ENCODE peak calls at places on chromosomes 7 and 10, in four cellular contexts. I, Q, B and H are unnamed samples.

GRCh38 chr7:23443974-23444373 is 26.3 kb downstream of the IGF2BP3 start:
- DNase-seq in B (no peak), Q (no peak), I (no peak), H (no peak)

GRCh38 chr7:82595176-82595575 is 151.6 kb upstream of the CACNA2D1 start:
- DNase-seq in B (no peak), Q (no peak), I (no peak), H (no peak)

GRCh38 chr7:39754326-39755120 is 131.2 kb downstream of the RALA start:
- DNase-seq in Q (no peak), I (no peak), B (no peak), H (no peak)

GRCh38 chr7:5429857-5430611 is 6.4 kb upstream of the TNRC18 start:
- DNase-seq in Q (peak), B (peak), I (peak), H (peak)

GRCh38 chr10:96606946-96607345 is 20.1 kb upstream of the TM9SF3 start:
- DNase-seq in I (no peak), B (no peak), Q (no peak), H (no peak)

GRCh38 chr10:82674036-82674435 is 799.0 kb downstream of the NRG3 start:
- DNase-seq in B (no peak), I (no peak), Q (no peak), H (no peak)

GRCh38 chr7:91263359-91264082 is 712 bp upstream of the FZD1 start:
- DNase-seq in I (no peak), B (peak), Q (peak), H (peak)

GRCh38 chr7:142083605-142084004 is 27.9 kb upstream of the MGAM2 start:
- DNase-seq in Q (no peak), I (no peak), B (no peak), H (no peak)

GRCh38 chr10:18350340-18350739 is 210.1 kb downstream of the CACNB2 start:
- DNase-seq in Q (no peak), B (no peak), I (no peak), H (no peak)

GRCh38 chr10:21517134-21517982 is 8.1 kb downstream of the SKIDA1 start:
- DNase-seq in I (peak), B (peak), Q (peak), H (peak)

GRCh38 chr7:134710854-134711624 is 64.4 kb downstream of the BPGM start:
- DNase-seq in I (no peak), Q (no peak), B (no peak), H (no peak)

GRCh38 chr7:100626530-100627237 is 14.3 kb downstream of the MOSPD3 start:
- DNase-seq in I (peak), Q (peak), B (peak), H (peak)

GRCh38 chr10:43250625-43250924 is 16.3 kb downstream of the RASGEF1A start:
- DNase-seq in I (no peak), Q (no peak), B (no peak), H (no peak)

GRCh38 chr10:58892039-58892665 is 284.3 kb upstream of the PHYHIPL start:
- DNase-seq in Q (no peak), I (no peak), B (no peak), H (peak)

GRCh38 chr7:45609180-45609579 is 35.0 kb downstream of the ADCY1 start:
- DNase-seq in I (no peak), B (no peak), Q (no peak), H (no peak)

GRCh38 chr10:48464871-48465736 is 139.8 kb downstream of the ARHGAP22 start:
- DNase-seq in Q (no peak), B (no peak), I (no peak), H (peak)

GRCh38 chr10:18060217-18060616 is 80.0 kb upstream of the CACNB2 start:
- DNase-seq in I (no peak), Q (no peak), B (peak), H (peak)

GRCh38 chr10:11205026-11205772 is 187.5 kb downstream of the CELF2 start:
- DNase-seq in Q (no peak), I (no peak), B (no peak), H (no peak)

GRCh38 chr10:79492839-79493238 is 19.5 kb upstream of the EIF5AL1 start:
- DNase-seq in Q (no peak), B (no peak), I (no peak), H (no peak)

GRCh38 chr7:96655956-96656355 is 53.7 kb downstream of the SEM1 start:
- DNase-seq in Q (no peak), B (no peak), I (no peak), H (no peak)

GRCh38 chr7:43669286-43670081 is 59.8 kb downstream of the COA1 start:
- DNase-seq in Q (no peak), I (no peak), B (no peak), H (no peak)

GRCh38 chr7:44403176-44403759 is 77.9 kb upstream of the CAMK2B start:
- DNase-seq in B (no peak), Q (no peak), I (no peak), H (no peak)

GRCh38 chr7:39336457-39336856 is 229.7 kb upstream of the YAE1 start:
- DNase-seq in Q (no peak), I (peak), B (no peak), H (no peak)

GRCh38 chr10:8072211-8072610 is 17.7 kb downstream of the GATA3 start:
- DNase-seq in Q (no peak), I (no peak), B (no peak), H (no peak)

GRCh38 chr7:4416436-4417092 is 265.5 kb upstream of the FOXK1 start:
- DNase-seq in B (no peak), I (peak), Q (no peak), H (no peak)

GRCh38 chr7:114988035-114988434 is 66.1 kb downstream of the MDFIC start:
- DNase-seq in I (no peak), Q (no peak), B (no peak), H (no peak)

GRCh38 chr10:71735709-71736569 is 16.4 kb upstream of the C10orf105 start:
- DNase-seq in B (no peak), Q (no peak), I (no peak), H (no peak)

GRCh38 chr10:64113796-64114195 is 592.6 kb downstream of the REEP3 start:
- DNase-seq in B (no peak), Q (no peak), I (no peak), H (no peak)

GRCh38 chr7:139297795-139298194 is 43.3 kb upstream of the FMC1 start:
- DNase-seq in I (no peak), B (no peak), Q (no peak), H (no peak)

GRCh38 chr7:47460251-47460989 is 121.5 kb downstream of the TNS3 start:
- DNase-seq in Q (no peak), B (no peak), I (no peak), H (no peak)

GRCh38 chr7:1291040-1291689 is 58.5 kb downstream of the UNCX start:
- DNase-seq in I (no peak), B (no peak), Q (no peak), H (no peak)

GRCh38 chr10:14688606-14689005 is 86.1 kb downstream of the FAM107B start:
- DNase-seq in B (peak), Q (no peak), I (no peak), H (peak)

GRCh38 chr7:153109561-153109960 is 350.0 kb downstream of the ACTR3B start:
- DNase-seq in I (no peak), B (no peak), Q (no peak), H (no peak)

GRCh38 chr7:26153823-26154783 is 2.1 kb downstream of the NFE2L3 start:
- DNase-seq in Q (no peak), B (no peak), I (no peak), H (no peak)

GRCh38 chr10:4069491-4069890 is 284.5 kb upstream of the KLF6 start:
- DNase-seq in Q (no peak), I (no peak), B (no peak), H (no peak)

GRCh38 chr7:151794508-151795167 is 82.3 kb downstream of the PRKAG2 start:
- DNase-seq in Q (no peak), B (no peak), I (no peak), H (no peak)

GRCh38 chr10:132302911-132303310 is 4.8 kb downstream of the STK32C start:
- DNase-seq in I (no peak), Q (no peak), B (no peak), H (peak)

DNA sequence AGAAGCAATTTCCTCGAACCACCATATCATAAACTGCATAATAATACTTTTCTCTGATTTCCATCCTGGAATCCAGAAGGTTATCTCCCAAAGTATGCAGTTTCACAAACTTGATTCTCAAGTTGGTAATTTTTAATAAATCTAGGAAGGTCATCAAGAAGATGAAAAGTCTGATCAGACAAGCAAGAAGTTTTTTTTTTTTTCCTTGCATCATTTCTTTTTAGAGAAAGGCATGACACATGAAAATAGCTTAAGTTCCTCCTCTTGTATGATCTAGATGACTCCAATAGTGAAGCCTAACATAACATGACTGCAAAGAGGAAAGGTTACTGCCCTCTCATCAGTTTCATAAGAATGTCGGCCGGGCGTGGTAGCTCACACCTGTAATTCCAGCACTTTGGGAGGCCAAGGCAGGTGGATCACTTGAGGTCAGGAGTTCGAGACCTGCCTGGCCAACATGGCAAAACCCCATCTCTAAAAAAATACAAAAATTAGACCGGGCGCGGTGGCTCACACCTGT is 22.2 kb downstream of the LAMB1 start:
- DNase-seq in Q (no peak), I (no peak), B (no peak), H (no peak)
- H3K27ac ChIP-seq in Q (no peak), I (no peak), B (no peak), H (no peak)

GRCh38 chr10:114486938-114487814 is 82.9 kb upstream of the AFAP1L2 start:
- DNase-seq in B (no peak), Q (no peak), I (peak), H (no peak)

GRCh38 chr10:114483575-114483974 is 79.3 kb upstream of the AFAP1L2 start:
- DNase-seq in I (no peak), B (no peak), Q (no peak), H (no peak)

GRCh38 chr10:114487815-114488536 is 83.7 kb upstream of the AFAP1L2 start:
- DNase-seq in Q (no peak), I (no peak), B (no peak), H (no peak)

GRCh38 chr10:114482915-114483314 is 78.6 kb upstream of the AFAP1L2 start:
- DNase-seq in Q (no peak), B (no peak), I (no peak), H (no peak)

DNA sequence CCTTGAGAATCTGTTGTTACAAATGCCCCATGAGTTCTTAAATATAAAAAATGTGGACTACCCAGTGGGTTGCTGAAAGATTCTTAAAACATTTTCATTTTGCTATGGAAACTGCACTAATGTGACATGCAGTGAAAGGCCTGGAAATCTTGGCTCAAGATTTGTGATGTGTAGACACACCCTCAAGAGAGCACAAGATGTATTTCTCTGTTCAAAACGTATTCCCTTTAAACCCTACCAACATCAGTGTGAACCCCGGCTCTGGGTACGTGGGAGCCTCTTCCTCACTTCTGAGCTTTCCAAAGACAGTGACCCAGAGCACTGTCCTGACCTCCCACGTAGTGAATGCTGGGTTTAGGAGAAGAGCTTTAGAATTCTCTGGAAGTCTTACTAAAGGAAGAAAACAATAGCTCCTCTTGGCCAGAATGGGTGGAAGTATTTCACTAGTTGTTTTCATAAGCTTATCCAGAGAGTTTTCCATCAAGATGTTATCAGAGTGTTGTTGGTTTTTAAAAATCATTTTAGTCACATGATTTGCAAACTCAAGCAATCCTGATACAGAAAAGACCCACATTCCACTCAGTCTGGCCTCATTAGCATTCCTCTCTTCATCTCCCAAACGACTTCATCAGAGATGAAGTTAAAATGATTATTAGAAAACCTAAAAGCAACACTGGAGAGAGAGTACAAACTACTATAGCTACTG is 81.5 kb upstream of the AFAP1L2 start:
- DNase-seq in I (no peak), B (no peak), Q (no peak), H (no peak)
- H3K27ac ChIP-seq in I (no peak), B (no peak), Q (no peak), H (peak)

GRCh38 chr10:62153191-62153590 is 115.5 kb downstream of the RTKN2 start:
- DNase-seq in I (no peak), B (no peak), Q (no peak), H (no peak)
- H3K27ac ChIP-seq in I (no peak), B (no peak), Q (no peak), H (no peak)

DNA sequence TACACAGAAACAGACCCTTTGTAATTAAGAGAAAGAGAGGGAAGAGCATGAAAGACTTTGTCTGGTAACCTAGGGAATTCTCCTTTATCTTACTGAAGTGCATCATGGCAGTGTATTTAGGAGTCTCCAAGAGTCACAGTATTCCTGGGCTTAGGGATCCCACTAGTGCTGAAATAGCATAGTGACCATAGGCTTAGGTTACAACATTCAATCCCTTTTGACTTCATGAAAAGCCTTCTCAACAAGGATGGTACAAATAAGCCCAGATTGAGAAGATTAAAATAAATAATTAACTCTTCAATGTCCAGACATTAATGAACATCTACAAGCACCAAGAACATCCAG is 76.5 kb downstream of the SNX13 start:
- DNase-seq in I (no peak), B (no peak), Q (no peak), H (no peak)
- H3K27ac ChIP-seq in I (no peak), B (no peak), Q (no peak), H (no peak)

GRCh38 chr7:55107946-55108345 is 89.1 kb downstream of the EGFR start:
- DNase-seq in I (no peak), B (no peak), Q (no peak), H (no peak)

GRCh38 chr7:55105952-55106351 is 87.1 kb downstream of the EGFR start:
- DNase-seq in Q (no peak), I (no peak), B (no peak), H (no peak)

GRCh38 chr7:55109384-55110167 is 90.8 kb downstream of the EGFR start:
- DNase-seq in Q (no peak), B (no peak), I (peak), H (no peak)

GRCh38 chr7:55108818-55109217 is 90.0 kb downstream of the EGFR start:
- DNase-seq in I (no peak), B (no peak), Q (no peak), H (no peak)

GRCh38 chr7:55108401-55108800 is 89.6 kb downstream of the EGFR start:
- DNase-seq in B (no peak), I (no peak), Q (no peak), H (no peak)
- H3K27ac ChIP-seq in B (no peak), I (peak), Q (peak), H (no peak)

DNA sequence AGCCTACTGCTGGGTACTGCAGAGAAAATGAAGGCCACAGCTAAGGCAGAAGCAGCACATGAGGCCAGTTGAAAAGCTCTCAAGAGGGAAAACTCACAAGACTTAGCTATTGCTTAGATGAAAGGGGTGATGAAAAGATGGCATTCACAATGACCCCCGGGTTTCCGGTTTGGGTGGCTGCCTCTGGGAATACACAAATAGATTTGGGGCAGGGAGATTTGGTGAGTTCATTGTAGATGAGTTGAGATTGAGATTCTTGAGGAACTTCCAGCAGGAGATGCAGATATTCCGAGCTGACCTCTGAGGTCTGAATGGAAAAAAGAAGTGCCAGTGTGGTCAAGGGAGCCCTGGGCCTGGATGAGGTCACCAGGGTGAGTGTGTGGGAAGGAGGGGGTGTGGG is 43.5 kb downstream of the HIF1AN start:
- DNase-seq in B (no peak), Q (no peak), I (no peak), H (no peak)
- H3K27ac ChIP-seq in B (no peak), Q (no peak), I (no peak), H (no peak)

DNA sequence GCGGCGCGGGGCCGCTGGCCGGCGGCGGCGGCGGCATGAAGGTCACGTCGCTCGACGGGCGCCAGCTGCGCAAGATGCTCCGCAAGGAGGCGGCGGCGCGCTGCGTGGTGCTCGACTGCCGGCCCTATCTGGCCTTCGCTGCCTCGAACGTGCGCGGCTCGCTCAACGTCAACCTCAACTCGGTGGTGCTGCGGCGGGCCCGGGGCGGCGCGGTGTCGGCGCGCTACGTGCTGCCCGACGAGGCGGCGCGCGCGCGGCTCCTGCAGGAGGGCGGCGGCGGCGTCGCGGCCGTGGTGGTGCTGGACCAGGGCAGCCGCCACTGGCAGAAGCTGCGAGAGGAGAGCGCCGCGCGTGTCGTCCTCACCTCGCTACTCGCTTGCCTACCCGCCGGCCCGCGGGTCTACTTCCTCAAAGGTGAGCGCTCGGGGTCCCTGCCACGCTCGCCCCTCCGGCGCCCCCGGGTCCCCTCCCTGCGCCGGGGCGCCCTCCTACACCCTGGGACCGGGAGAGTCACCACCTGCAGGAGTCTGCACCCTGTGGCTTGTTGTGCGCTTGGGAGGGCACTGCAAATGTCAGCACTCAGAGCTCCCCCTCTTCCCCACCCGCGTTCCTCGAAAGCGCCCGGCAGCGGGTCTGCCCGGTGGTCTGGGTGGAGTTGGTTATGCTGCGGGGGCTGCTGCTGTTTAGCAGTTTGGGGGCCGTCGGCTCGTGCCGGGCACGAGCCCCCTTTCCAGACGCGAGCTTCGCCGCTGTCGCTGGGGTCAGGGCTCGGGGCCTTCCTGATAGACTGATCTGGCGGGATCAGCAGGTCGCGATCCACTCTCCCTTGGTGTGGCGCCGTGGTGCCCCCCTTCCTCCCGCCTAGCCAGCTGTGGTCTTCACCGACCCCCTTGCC is 627 bp downstream of the DUSP5 start:
- DNase-seq in B (peak), Q (peak), I (no peak), H (peak)
- H3K27ac ChIP-seq in B (peak), Q (peak), I (peak), H (peak)

GRCh38 chr10:6018422-6018821 is 41.1 kb upstream of the IL15RA start:
- DNase-seq in B (no peak), Q (no peak), I (no peak), H (no peak)

GRCh38 chr10:6020806-6021205 is 41.4 kb downstream of the IL2RA start:
- DNase-seq in B (no peak), I (no peak), Q (peak), H (no peak)

GRCh38 chr10:6019010-6019782 is 41.9 kb upstream of the IL15RA start:
- DNase-seq in B (no peak), I (no peak), Q (no peak), H (no peak)

GRCh38 chr10:6017781-6018354 is 40.5 kb upstream of the IL15RA start:
- DNase-seq in B (no peak), Q (no peak), I (no peak), H (no peak)

GRCh38 chr10:6019796-6020195 is 42.4 kb downstream of the IL2RA start:
- DNase-seq in Q (no peak), I (no peak), B (no peak), H (no peak)
- H3K27ac ChIP-seq in Q (no peak), I (no peak), B (no peak), H (no peak)

GRCh38 chr7:233456-234035 is 41.2 kb downstream of the FAM20C start:
- DNase-seq in I (no peak), Q (peak), B (no peak), H (peak)
- H3K27ac ChIP-seq in I (peak), Q (peak), B (no peak), H (peak)